ENCODE peak calls at places on chromosomes 11 and 22, in nine cellular contexts. E is posterior cingulate gyrus; C is frontal cortex; A is SK-MEL-5; X is naive thymus-derived CD4-positive, alpha-beta T cell; P is MV-4-11; D is mesothelial cell of epicardium; Z is stimulated activated CD8-positive, alpha-beta memory T cell treated with anti-CD3 and anti-CD28 coated beads, Interleukin-12 subunit alpha, Interleukin-12 subunit beta, amount 100 ng/mL, for 4 hours; J is AG08396. I is an unnamed sample.

GRCh38 chr11:60310407-60310998 is 16.6 kb upstream of the MS4A6E start:
- DNase-seq in E (no peak), C (no peak), A (no peak), X (no peak), P (peak; percentile 81), D (no peak), Z (no peak), J (no peak), I (no peak)

GRCh38 chr11:19635332-19635731 is 77.3 kb upstream of the NAV2 start:
- DNase-seq in E (no peak), C (no peak), A (no peak), X (no peak), P (no peak), D (no peak), Z (no peak), J (no peak), I (no peak)

GRCh38 chr11:62054484-62055121 is 69.2 kb upstream of the INCENP start:
- DNase-seq in E (no peak), C (no peak), A (peak; percentile 75), X (peak; percentile 24), P (peak; percentile 26), D (no peak), Z (no peak), J (no peak), I (no peak)

GRCh38 chr11:93570759-93571413 is 27.7 kb upstream of the SMCO4 start:
- DNase-seq in E (no peak), C (no peak), A (peak; percentile 8), X (no peak), P (no peak), D (no peak), Z (no peak), J (peak; percentile 53), I (no peak)

GRCh38 chr11:44755553-44756505 is 29.1 kb downstream of the TSPAN18 start:
- DNase-seq in E (no peak), C (no peak), A (no peak), X (no peak), P (no peak), D (no peak), Z (no peak), J (no peak), I (no peak)

GRCh38 chr22:24550028-24550901 is 4.7 kb downstream of the GUCD1 start:
- DNase-seq in E (no peak), C (no peak), A (no peak), X (no peak), P (peak; percentile 58), D (no peak), Z (no peak), J (no peak), I (no peak)

GRCh38 chr11:117820516-117820915 is 4.0 kb downstream of the FXYD2 start:
- DNase-seq in E (no peak), C (no peak), A (no peak), X (no peak), P (no peak), D (no peak), Z (no peak), J (no peak), I (no peak)

GRCh38 chr11:9760180-9760550 is 96.3 kb downstream of the SWAP70 start:
- DNase-seq in E (no peak), C (peak; percentile 47), A (peak; percentile 6), X (no peak), P (no peak), D (no peak), Z (no peak), J (peak; percentile 80), I (no peak)

GRCh38 chr11:13962562-13963168 is at the start of gene SPON1:
- DNase-seq in E (peak; percentile 93), C (peak; percentile 47), A (no peak), X (peak; percentile 44), P (no peak), D (peak; percentile 73), Z (peak; percentile 31), J (peak; percentile 63), I (peak; percentile 16)

GRCh38 chr11:104451193-104451592 is 287.2 kb upstream of the PDGFD start:
- DNase-seq in E (no peak), C (no peak), A (no peak), X (no peak), P (no peak), D (no peak), Z (no peak), J (no peak), I (no peak)

GRCh38 chr11:115185931-115186330 is 318.3 kb downstream of the CADM1 start:
- DNase-seq in E (no peak), C (no peak), A (no peak), X (no peak), P (peak; percentile 5), D (no peak), Z (no peak), J (no peak), I (no peak)

GRCh38 chr11:120719348-120719747 is 207.8 kb downstream of the GRIK4 start:
- DNase-seq in E (no peak), C (no peak), A (no peak), X (no peak), P (no peak), D (no peak), Z (no peak), J (no peak), I (no peak)

GRCh38 chr11:35316161-35316560 is 103.2 kb downstream of the SLC1A2 start:
- DNase-seq in E (no peak), C (no peak), A (no peak), X (no peak), P (no peak), D (no peak), Z (no peak), J (no peak), I (no peak)

GRCh38 chr11:75320643-75321042 is 30.8 kb downstream of the ARRB1 start:
- DNase-seq in E (no peak), C (no peak), A (no peak), X (no peak), P (no peak), D (no peak), Z (no peak), J (no peak), I (no peak)

GRCh38 chr11:116835042-116835772 is 2.2 kb downstream of the APOA1 start:
- DNase-seq in E (no peak), C (no peak), A (no peak), X (no peak), P (peak; percentile 78), D (no peak), Z (no peak), J (peak; percentile 29), I (peak; percentile 21)

GRCh38 chr11:103051158-103051801 is 40.7 kb downstream of the DCUN1D5 start:
- DNase-seq in E (no peak), C (no peak), A (no peak), X (no peak), P (no peak), D (no peak), Z (no peak), J (no peak), I (no peak)

GRCh38 chr11:61971177-61972111 is 4.0 kb upstream of the FTH1 start:
- DNase-seq in E (peak; percentile 97), C (peak; percentile 71), A (peak; percentile 95), X (no peak), P (peak; percentile 97), D (peak; percentile 88), Z (no peak), J (peak; percentile 90), I (peak; percentile 22)

GRCh38 chr11:70002433-70002832 is 75.7 kb upstream of the ANO1 start:
- DNase-seq in E (no peak), C (no peak), A (no peak), X (no peak), P (peak; percentile 95), D (no peak), Z (no peak), J (no peak), I (no peak)

GRCh38 chr22:17862646-17863181 is 88.4 kb upstream of the BID start:
- DNase-seq in E (peak; percentile 22), C (no peak), A (peak; percentile 33), X (no peak), P (peak; percentile 62), D (no peak), Z (no peak), J (no peak), I (no peak)

GRCh38 chr11:117249571-117249970 is 17.1 kb downstream of the RNF214 start:
- DNase-seq in E (no peak), C (no peak), A (no peak), X (no peak), P (no peak), D (no peak), Z (no peak), J (no peak), I (no peak)

GRCh38 chr22:35258144-35258988 is 1.1 kb downstream of the HMGXB4 start:
- DNase-seq in E (no peak), C (no peak), A (peak; percentile 6), X (no peak), P (no peak), D (peak; percentile 40), Z (no peak), J (peak; percentile 31), I (no peak)

GRCh38 chr11:130457909-130458729 is 9.7 kb downstream of the ADAMTS15 start:
- DNase-seq in E (no peak), C (no peak), A (no peak), X (no peak), P (peak; percentile 27), D (no peak), Z (no peak), J (no peak), I (no peak)

GRCh38 chr22:24305260-24305692 is 34.6 kb downstream of the SPECC1L start:
- DNase-seq in E (no peak), C (no peak), A (no peak), X (peak; percentile 26), P (peak; percentile 41), D (no peak), Z (no peak), J (no peak), I (no peak)

GRCh38 chr22:29443861-29444431 is 5.6 kb downstream of the RFPL1 start:
- DNase-seq in E (no peak), C (no peak), A (peak; percentile 27), X (no peak), P (no peak), D (no peak), Z (no peak), J (no peak), I (no peak)

GRCh38 chr22:20438678-20439492 is 1.3 kb upstream of the SCARF2 start:
- DNase-seq in E (no peak), C (no peak), A (peak; percentile 51), X (no peak), P (no peak), D (no peak), Z (no peak), J (peak; percentile 86), I (no peak)

GRCh38 chr22:42303304-42304020 is 33.0 kb upstream of the TCF20 start:
- DNase-seq in E (no peak), C (no peak), A (no peak), X (no peak), P (no peak), D (no peak), Z (no peak), J (no peak), I (no peak)

GRCh38 chr11:99766816-99767215 is 746.1 kb downstream of the CNTN5 start:
- DNase-seq in E (no peak), C (no peak), A (no peak), X (no peak), P (no peak), D (no peak), Z (no peak), J (no peak), I (no peak)

GRCh38 chr22:41596776-41597634 is 7.4 kb upstream of the PMM1 start:
- DNase-seq in E (peak; percentile 89), C (peak; percentile 61), A (peak; percentile 78), X (peak; percentile 17), P (peak; percentile 18), D (peak; percentile 57), Z (no peak), J (peak; percentile 75), I (no peak)

GRCh38 chr11:77188912-77189491 is 61.0 kb downstream of the MYO7A start:
- DNase-seq in E (peak; percentile 62), C (no peak), A (no peak), X (no peak), P (no peak), D (no peak), Z (no peak), J (no peak), I (no peak)

GRCh38 chr11:64372802-64373597 is 14.0 kb downstream of the RPS6KA4 start:
- DNase-seq in E (peak; percentile 98), C (peak; percentile 71), A (peak; percentile 62), X (no peak), P (peak; percentile 89), D (no peak), Z (no peak), J (peak; percentile 80), I (no peak)

GRCh38 chr11:118353084-118353710 is 6.2 kb upstream of the UBE4A start:
- DNase-seq in E (no peak), C (no peak), A (peak; percentile 33), X (peak; percentile 66), P (peak; percentile 11), D (no peak), Z (no peak), J (no peak), I (no peak)